ENCODE peak calls at places on chromosomes 2 and 18, in eight cellular contexts. L, F, W, P, Y, T, G and V are unnamed samples.
A peak's percentile ranks its signal among the peaks of the same experiment; 100 is the strongest.

GRCh38 chr2:199798881-199799580 is 52.0 kb downstream of the FTCDNL1 start:
- DNase-seq in W (peak; percentile 59), F (peak; percentile 61), G (no peak), T (peak; percentile 27), L (no peak), P (no peak), Y (peak; percentile 9), V (no peak)

GRCh38 chr2:174335605-174336402 is 1.1 kb downstream of the SP9 start:
- DNase-seq in T (no peak), L (no peak), Y (no peak), W (no peak), P (no peak), G (no peak), F (peak; percentile 23), V (no peak)

GRCh38 chr2:224909885-224910517 is 132.3 kb downstream of the DOCK10 start:
- DNase-seq in Y (peak; percentile 89), T (peak; percentile 51), P (peak; percentile 71), L (peak; percentile 76), G (peak; percentile 81), W (peak; percentile 97), F (peak; percentile 49), V (peak; percentile 85)

GRCh38 chr2:222689322-222689721 is 17.9 kb downstream of the MOGAT1 start:
- DNase-seq in T (no peak), L (no peak), F (no peak), G (no peak), P (no peak), Y (no peak), W (no peak), V (no peak)

GRCh38 chr2:158460632-158461297 is 4.0 kb downstream of the PKP4 start:
- DNase-seq in F (peak; percentile 23), G (no peak), Y (peak; percentile 13), T (no peak), P (no peak), W (no peak), L (no peak), V (peak; percentile 28)

GRCh38 chr18:28183418-28184078 is 6.6 kb upstream of the CDH2 start:
- DNase-seq in P (no peak), L (no peak), G (peak; percentile 34), F (no peak), Y (no peak), W (no peak), T (no peak), V (peak; percentile 12)

GRCh38 chr18:55857961-55858360 is 270.0 kb upstream of the TCF4 start:
- DNase-seq in T (no peak), L (no peak), Y (no peak), G (no peak), P (no peak), F (no peak), W (no peak), V (no peak)

GRCh38 chr2:14136030-14136429 is 496.5 kb upstream of the LRATD1 start:
- DNase-seq in L (no peak), P (no peak), G (no peak), W (no peak), Y (no peak), T (no peak), F (no peak), V (no peak)

GRCh38 chr2:197163755-197164753 is 146.5 kb downstream of the ANKRD44 start:
- DNase-seq in T (peak; percentile 22), G (no peak), F (no peak), Y (no peak), W (no peak), L (no peak), P (no peak), V (no peak)

GRCh38 chr18:62587689-62588088 is 64.9 kb downstream of the ZCCHC2 start:
- DNase-seq in L (no peak), T (no peak), F (no peak), G (no peak), W (no peak), P (no peak), Y (no peak), V (no peak)

GRCh38 chr2:241941691-241942301 is 72.3 kb downstream of the RTP5 start:
- DNase-seq in F (no peak), W (no peak), T (no peak), Y (no peak), L (no peak), P (no peak), G (no peak), V (no peak)

GRCh38 chr2:47069628-47070154 is 85.4 kb downstream of the STPG4 start:
- DNase-seq in P (peak; percentile 82), F (peak; percentile 34), L (no peak), Y (peak; percentile 59), G (no peak), T (peak; percentile 80), W (peak; percentile 54), V (peak; percentile 85)

GRCh38 chr2:94602466-94602865 is 268.8 kb upstream of the TEKT4 start:
- DNase-seq in P (no peak), Y (no peak), T (no peak), L (no peak), W (no peak), G (no peak), F (no peak), V (no peak)

GRCh38 chr18:23740105-23740830 is 51.0 kb downstream of the LAMA3 start:
- DNase-seq in T (no peak), W (peak; percentile 72), L (no peak), F (no peak), P (no peak), Y (peak; percentile 34), G (peak; percentile 64), V (no peak)

GRCh38 chr2:203330434-203330833 is 2.2 kb downstream of the ABI2 start:
- DNase-seq in L (no peak), Y (peak; percentile 18), T (no peak), F (no peak), G (peak; percentile 58), P (no peak), W (peak; percentile 63), V (no peak)

GRCh38 chr2:84879595-84880394 is 1.1 kb downstream of the TRABD2A start:
- DNase-seq in F (no peak), T (no peak), Y (no peak), W (no peak), L (no peak), G (no peak), P (no peak), V (no peak)

GRCh38 chr2:227862227-227862740 is 9.1 kb upstream of the DAW1 start:
- DNase-seq in G (peak; percentile 82), F (peak; percentile 70), P (no peak), T (no peak), L (peak; percentile 79), W (peak; percentile 86), Y (peak; percentile 72), V (peak; percentile 71)

GRCh38 chr2:175690113-175690716 is 311.9 kb downstream of the LNPK start:
- DNase-seq in P (no peak), W (peak; percentile 83), T (no peak), Y (peak; percentile 78), L (peak; percentile 71), G (peak; percentile 80), F (peak; percentile 81), V (peak; percentile 74)

DNA sequence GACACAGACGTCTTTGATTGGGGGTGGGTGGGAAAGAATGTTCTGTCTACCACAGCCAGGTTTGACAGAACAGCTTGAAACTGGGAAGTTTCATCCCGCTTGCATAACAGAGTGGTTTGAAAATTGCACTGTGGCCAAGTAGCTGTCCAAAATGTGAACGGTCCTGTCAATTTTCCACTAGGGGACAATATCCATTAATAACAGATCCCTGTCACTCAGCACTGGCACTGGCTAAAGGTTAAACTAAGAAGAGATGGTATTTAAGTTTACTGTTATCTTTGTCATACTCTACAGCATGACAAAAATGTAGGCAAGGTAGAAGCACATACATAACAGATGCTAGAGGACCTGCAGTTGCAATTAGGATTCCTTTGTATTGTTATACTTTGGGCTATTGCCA is 55.6 kb upstream of the ACMSD start:
- DNase-seq in G (peak; percentile 59), W (peak; percentile 36), Y (peak; percentile 29), T (no peak), L (peak; percentile 43), P (no peak), F (peak; percentile 26), V (peak; percentile 55)
- TF ChIP-seq CTCF in G (peak; percentile 43), W (no peak), Y (peak; percentile 44), T (peak; percentile 38), L (peak; percentile 68), P (peak; percentile 28), F (peak; percentile 38), V (peak; percentile 39)

GRCh38 chr2:27250652-27251379 is 12.0 kb downstream of the SLC30A3 start:
- DNase-seq in L (no peak), W (no peak), F (no peak), P (no peak), T (no peak), G (no peak), Y (no peak), V (no peak)
- H3K4me3 ChIP-seq in L (no peak overlapping the region), W (no peak overlapping the region), F (no peak overlapping the region), P (no peak overlapping the region), T (no peak overlapping the region), G (no peak overlapping the region), Y (no peak overlapping the region), V (no peak overlapping the region)

DNA sequence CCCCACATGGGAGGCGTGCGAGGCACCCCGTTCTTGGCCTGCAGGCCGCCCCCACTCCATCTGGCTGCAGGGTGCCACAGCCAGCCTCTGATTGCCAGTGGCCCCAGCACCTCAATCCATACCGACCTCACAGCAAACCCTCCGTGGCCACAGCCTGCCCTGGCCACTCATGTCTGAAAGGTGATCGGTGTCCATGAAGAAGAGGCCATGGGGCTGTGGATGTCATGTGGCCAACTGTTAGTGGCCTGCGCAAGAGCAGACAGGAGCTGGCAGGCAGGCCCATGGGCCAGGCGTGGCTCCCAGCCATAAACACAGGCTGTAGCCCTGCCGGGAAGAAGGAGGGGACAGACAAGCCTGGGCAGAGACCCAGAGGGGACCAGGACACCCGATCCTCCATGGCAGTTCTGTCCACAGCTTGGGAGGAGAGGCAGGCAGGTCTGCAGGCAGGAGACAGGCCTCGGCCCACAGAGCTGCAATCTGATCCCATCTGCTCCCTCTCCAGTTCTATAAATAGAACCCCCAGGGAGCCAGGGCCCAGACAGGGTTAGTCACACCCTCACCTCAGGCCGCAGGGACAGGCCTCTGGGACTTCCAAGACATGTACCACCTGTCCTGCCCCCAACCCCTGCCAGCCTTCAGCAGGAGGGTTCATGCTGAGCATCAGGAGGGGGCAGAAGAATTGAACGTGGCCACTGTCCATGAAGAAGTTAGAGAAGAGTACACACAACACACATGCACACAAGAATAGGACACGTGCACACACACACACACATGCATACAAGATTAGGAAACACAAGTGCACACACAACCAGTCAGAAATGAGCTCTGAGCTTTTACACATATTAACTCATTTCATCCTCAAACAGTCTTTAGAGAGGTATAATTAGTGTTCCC is 16.9 kb downstream of the STEAP3 start:
- DNase-seq in T (peak; percentile 64), G (peak; percentile 60), F (no peak), Y (peak; percentile 79), L (peak; percentile 70), W (peak; percentile 80), P (peak; percentile 73), V (peak; percentile 84)
- TF ChIP-seq CTCF in T (no peak), G (no peak), F (no peak), Y (no peak), L (no peak), W (no peak), P (no peak), V (no peak)

DNA sequence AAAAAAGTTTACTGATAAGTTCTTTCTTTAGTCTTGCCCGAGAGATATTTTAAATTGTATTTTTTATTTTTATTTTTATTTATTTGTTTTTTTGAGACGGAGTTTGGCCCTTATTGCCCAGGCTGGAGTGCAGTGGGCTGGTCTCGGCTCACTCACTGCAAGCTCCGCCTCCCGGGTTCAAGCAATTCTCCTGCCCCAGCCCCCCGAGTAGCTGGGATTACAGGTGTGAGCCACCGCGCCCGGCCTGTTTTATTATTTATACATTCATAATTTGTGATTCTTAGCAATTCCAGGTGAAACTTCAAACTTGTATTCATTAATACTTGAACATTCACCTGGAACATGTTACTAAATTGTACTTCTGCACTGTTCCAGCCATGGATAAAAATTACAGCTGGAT is 2.9 kb downstream of the CREB1 start:
- DNase-seq in P (no peak), F (no peak), W (no peak), G (no peak), Y (no peak), T (no peak), L (no peak), V (no peak)
- H3K4me3 ChIP-seq in P (no peak overlapping the region), F (no peak overlapping the region), W (no peak overlapping the region), G (no peak overlapping the region), Y (no peak overlapping the region), T (peak overlapping the region; percentile 91), L (no peak overlapping the region), V (no peak overlapping the region)